ENCODE peak calls at places on chromosomes 16 and 17, in four cellular contexts. E is body of pancreas, R is kidney tubule cell, C is NCI-H1105. N is an unnamed sample.

GRCh38 chr17:65085397-65085796 is 28.9 kb upstream of the GNA13 start:
- DNase-seq in R (no peak), E (no peak), C (no peak), N (no peak)

GRCh38 chr16:82651921-82652601 is 25.3 kb downstream of the CDH13 start:
- DNase-seq in E (no peak), C (no peak), R (no peak), N (no peak)

GRCh38 chr17:71709271-71709670 is 411.5 kb upstream of the SOX9 start:
- DNase-seq in R (no peak), C (no peak), E (no peak), N (no peak)

GRCh38 chr17:81481011-81481799 is 31.4 kb downstream of the ACTG1 start:
- DNase-seq in C (peak; percentile 76), E (peak; percentile 44), R (peak; percentile 58), N (no peak)

GRCh38 chr17:30336369-30337171 is 2.7 kb upstream of the TMIGD1 start:
- DNase-seq in C (peak; percentile 51), R (peak; percentile 85), E (peak; percentile 64), N (peak; percentile 68)

GRCh38 chr17:7842380-7842949 is 8.4 kb downstream of the KDM6B start:
- DNase-seq in R (peak; percentile 98), E (peak; percentile 70), C (peak; percentile 62), N (peak; percentile 93)

GRCh38 chr16:70482624-70483023 is 28.2 kb downstream of the FCSK start:
- DNase-seq in R (peak; percentile 30), E (no peak), C (no peak), N (no peak)

GRCh38 chr17:70622382-70623260 is 453.3 kb downstream of the KCNJ2 start:
- DNase-seq in E (peak; percentile 42), R (peak; percentile 44), C (peak; percentile 41), N (peak; percentile 21)

GRCh38 chr17:74639704-74640142 is 16.2 kb upstream of the CD300E start:
- DNase-seq in R (no peak), E (no peak), C (no peak), N (no peak)

GRCh38 chr17:8140058-8140412 is 12.2 kb downstream of the PER1 start:
- DNase-seq in E (peak; percentile 27), C (no peak), R (no peak), N (no peak)

GRCh38 chr16:81651758-81652718 is 127.1 kb upstream of the PLCG2 start:
- DNase-seq in E (no peak), R (no peak), C (peak; percentile 57), N (no peak)

GRCh38 chr16:9070295-9070694 is 21.1 kb upstream of the HAPSTR1 start:
- DNase-seq in E (no peak), R (no peak), C (no peak), N (no peak)

GRCh38 chr17:76356803-76357456 is 3.2 kb upstream of the PRPSAP1 start:
- DNase-seq in E (no peak), R (no peak), C (no peak), N (peak; percentile 40)

GRCh38 chr17:28743243-28744103 is at the start of gene TRAF4:
- DNase-seq in R (peak; percentile 88), C (peak; percentile 74), E (peak; percentile 77), N (peak; percentile 50)

GRCh38 chr16:14003119-14003570 is 68.0 kb upstream of the MRTFB start:
- DNase-seq in E (no peak), C (no peak), R (peak; percentile 54), N (peak; percentile 87)

GRCh38 chr16:31861415-31861814 is 12.2 kb upstream of the ZNF267 start:
- DNase-seq in C (no peak), R (no peak), E (no peak), N (no peak)

GRCh38 chr16:79838860-79839259 is 238.3 kb upstream of the MAF start:
- DNase-seq in E (no peak), C (no peak), R (no peak), N (no peak)

GRCh38 chr16:9415588-9415987 is 324.1 kb downstream of the HAPSTR1 start:
- DNase-seq in R (no peak), C (no peak), E (no peak), N (no peak)

GRCh38 chr17:82310877-82311276 is 6.5 kb downstream of the CD7 start:
- DNase-seq in C (no peak), R (no peak), E (no peak), N (no peak)

N was measured in bronchial epithelial cell.